ENCODE peak calls at places on chromosomes 3 and 15, in four cellular contexts. One of them, this sample, is unnamed.

GRCh38 chr15:89051875-89052274 is 36.4 kb upstream of the ABHD2 start:
- DNase-seq in HFF-Myc: no peak
- DNase-seq in fibroblast of mammary gland: peak; percentile 99
- DNase-seq in GM23338: peak; percentile 10
- DNase-seq in this sample: peak; percentile 96

GRCh38 chr15:66774001-66774814 is 72.2 kb downstream of the SMAD6 start:
- DNase-seq in GM23338: peak; percentile 92
- DNase-seq in HFF-Myc: no peak
- DNase-seq in fibroblast of mammary gland: peak; percentile 67
- DNase-seq in this sample: peak; percentile 77

GRCh38 chr3:55244247-55244646 is 242.9 kb downstream of the WNT5A start:
- DNase-seq in HFF-Myc: peak; percentile 55
- DNase-seq in GM23338: no peak
- DNase-seq in fibroblast of mammary gland: no peak
- DNase-seq in this sample: no peak

GRCh38 chr15:79595995-79596622 is 164.0 kb downstream of the MINAR1 start:
- DNase-seq in GM23338: peak; percentile 98
- DNase-seq in fibroblast of mammary gland: peak; percentile 88
- DNase-seq in HFF-Myc: peak; percentile 72
- DNase-seq in this sample: peak; percentile 87

GRCh38 chr15:70362911-70363310 is 265.2 kb upstream of the TLE3 start:
- DNase-seq in fibroblast of mammary gland: peak; percentile 39
- DNase-seq in HFF-Myc: no peak
- DNase-seq in GM23338: peak; percentile 72
- DNase-seq in this sample: peak; percentile 47

GRCh38 chr3:48709051-48709461 is 8.0 kb downstream of the IP6K2 start:
- DNase-seq in HFF-Myc: no peak
- DNase-seq in fibroblast of mammary gland: peak; percentile 41
- DNase-seq in GM23338: no peak
- DNase-seq in this sample: no peak

GRCh38 chr3:186142556-186142955 is 33.7 kb upstream of the ETV5 start:
- DNase-seq in GM23338: no peak
- DNase-seq in HFF-Myc: no peak
- DNase-seq in fibroblast of mammary gland: no peak
- DNase-seq in this sample: peak; percentile 1

GRCh38 chr3:171753025-171753472 is 57.2 kb downstream of the PLD1 start:
- DNase-seq in GM23338: no peak
- DNase-seq in HFF-Myc: no peak
- DNase-seq in fibroblast of mammary gland: peak; percentile 77
- DNase-seq in this sample: peak; percentile 61

GRCh38 chr3:38574411-38575278 is 74.8 kb downstream of the SCN5A start:
- DNase-seq in HFF-Myc: peak; percentile 6
- DNase-seq in fibroblast of mammary gland: peak; percentile 14
- DNase-seq in GM23338: no peak
- DNase-seq in this sample: peak; percentile 31

GRCh38 chr15:42772126-42772525 is 35.2 kb upstream of the CDAN1 start:
- DNase-seq in HFF-Myc: no peak
- DNase-seq in GM23338: no peak
- DNase-seq in fibroblast of mammary gland: peak; percentile 4
- DNase-seq in this sample: peak; percentile 47

GRCh38 chr3:152622813-152623167 is 212.1 kb upstream of the P2RY1 start:
- DNase-seq in GM23338: no peak
- DNase-seq in HFF-Myc: no peak
- DNase-seq in fibroblast of mammary gland: peak; percentile 9
- DNase-seq in this sample: peak; percentile 9

GRCh38 chr3:136022518-136023263 is 57.2 kb downstream of the PPP2R3A start:
- DNase-seq in HFF-Myc: no peak
- DNase-seq in fibroblast of mammary gland: no peak
- DNase-seq in GM23338: no peak
- DNase-seq in this sample: no peak

GRCh38 chr3:51024121-51024520 is 349.4 kb downstream of the DOCK3 start:
- DNase-seq in fibroblast of mammary gland: no peak
- DNase-seq in HFF-Myc: no peak
- DNase-seq in GM23338: no peak
- DNase-seq in this sample: no peak
- H3K4me3 ChIP-seq in fibroblast of mammary gland: no peak overlapping the region
- H3K4me3 ChIP-seq in HFF-Myc: no peak overlapping the region
- H3K4me3 ChIP-seq in GM23338: no peak overlapping the region
- H3K4me3 ChIP-seq in this sample: no peak overlapping the region

GRCh38 chr3:134378384-134378783 is 4.1 kb upstream of the AMOTL2 start:
- DNase-seq in fibroblast of mammary gland: peak; percentile 44
- DNase-seq in GM23338: peak; percentile 89
- DNase-seq in HFF-Myc: no peak
- DNase-seq in this sample: peak; percentile 68
- TF ChIP-seq CTCF in fibroblast of mammary gland: peak; percentile 46
- TF ChIP-seq CTCF in GM23338: peak; percentile 95
- TF ChIP-seq CTCF in HFF-Myc: peak; percentile 51
- TF ChIP-seq CTCF in this sample: peak; percentile 21

DNA sequence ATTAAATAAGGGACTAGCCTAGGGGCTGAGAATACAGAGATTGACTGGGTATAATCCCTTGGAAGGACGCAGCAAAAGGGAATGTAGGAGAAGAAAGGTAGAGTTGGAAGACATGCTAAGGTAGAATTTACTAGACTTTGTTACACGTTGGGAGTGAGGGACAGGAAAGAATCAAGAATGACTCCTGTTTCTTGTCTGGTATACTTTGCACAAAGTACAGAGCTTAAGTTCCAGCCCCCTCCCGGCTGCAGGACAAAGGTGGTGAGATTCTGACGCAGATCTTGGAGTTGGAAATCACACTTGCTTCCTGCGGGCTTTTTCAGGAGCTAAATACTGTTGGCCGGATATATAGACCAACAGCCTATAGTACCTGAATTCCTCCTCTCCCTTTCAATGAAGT is 895 bp downstream of the HYKK start:
- DNase-seq in GM23338: no peak
- DNase-seq in fibroblast of mammary gland: no peak
- DNase-seq in HFF-Myc: no peak
- DNase-seq in this sample: no peak
- H3K4me3 ChIP-seq in GM23338: peak overlapping the region; percentile 67
- H3K4me3 ChIP-seq in fibroblast of mammary gland: peak overlapping the region; percentile 69
- H3K4me3 ChIP-seq in HFF-Myc: peak overlapping the region; percentile 58
- H3K4me3 ChIP-seq in this sample: peak overlapping the region; percentile 94

GRCh38 chr15:29612701-29613100 is 209.6 kb downstream of the TJP1 start:
- DNase-seq in HFF-Myc: no peak
- DNase-seq in GM23338: peak; percentile 3
- DNase-seq in fibroblast of mammary gland: no peak
- DNase-seq in this sample: peak; percentile 62

GRCh38 chr15:29615791-29616190 is 206.5 kb downstream of the TJP1 start:
- DNase-seq in GM23338: no peak
- DNase-seq in fibroblast of mammary gland: no peak
- DNase-seq in HFF-Myc: no peak
- DNase-seq in this sample: no peak

GRCh38 chr15:29616512-29616911 is 205.8 kb downstream of the TJP1 start:
- DNase-seq in fibroblast of mammary gland: no peak
- DNase-seq in HFF-Myc: no peak
- DNase-seq in GM23338: no peak
- DNase-seq in this sample: peak; percentile 26

GRCh38 chr15:29612096-29612495 is 210.2 kb downstream of the TJP1 start:
- DNase-seq in HFF-Myc: no peak
- DNase-seq in GM23338: peak; percentile 72
- DNase-seq in fibroblast of mammary gland: peak; percentile 67
- DNase-seq in this sample: peak; percentile 98

GRCh38 chr15:29613951-29614382 is 208.3 kb downstream of the TJP1 start:
- DNase-seq in fibroblast of mammary gland: no peak
- DNase-seq in GM23338: peak; percentile 73
- DNase-seq in HFF-Myc: no peak
- DNase-seq in this sample: no peak
- TF ChIP-seq CTCF in fibroblast of mammary gland: no peak
- TF ChIP-seq CTCF in GM23338: peak; percentile 86
- TF ChIP-seq CTCF in HFF-Myc: peak; percentile 32
- TF ChIP-seq CTCF in this sample: no peak

GRCh38 chr15:60000824-60001641 is 3.1 kb upstream of the FOXB1 start:
- DNase-seq in fibroblast of mammary gland: no peak
- DNase-seq in HFF-Myc: no peak
- DNase-seq in GM23338: peak; percentile 31
- DNase-seq in this sample: no peak
- H3K4me3 ChIP-seq in fibroblast of mammary gland: no peak overlapping the region
- H3K4me3 ChIP-seq in HFF-Myc: no peak overlapping the region
- H3K4me3 ChIP-seq in GM23338: peak overlapping the region; percentile 82
- H3K4me3 ChIP-seq in this sample: no peak overlapping the region

GRCh38 chr15:59812889-59813288 is 123.8 kb upstream of the BNIP2 start:
- DNase-seq in fibroblast of mammary gland: no peak
- DNase-seq in GM23338: no peak
- DNase-seq in HFF-Myc: no peak
- DNase-seq in this sample: no peak

GRCh38 chr15:59814409-59814808 is 125.3 kb upstream of the BNIP2 start:
- DNase-seq in HFF-Myc: no peak
- DNase-seq in GM23338: no peak
- DNase-seq in fibroblast of mammary gland: no peak
- DNase-seq in this sample: no peak

GRCh38 chr15:59817834-59818233 is 128.7 kb upstream of the BNIP2 start:
- DNase-seq in GM23338: no peak
- DNase-seq in HFF-Myc: no peak
- DNase-seq in fibroblast of mammary gland: no peak
- DNase-seq in this sample: no peak

DNA sequence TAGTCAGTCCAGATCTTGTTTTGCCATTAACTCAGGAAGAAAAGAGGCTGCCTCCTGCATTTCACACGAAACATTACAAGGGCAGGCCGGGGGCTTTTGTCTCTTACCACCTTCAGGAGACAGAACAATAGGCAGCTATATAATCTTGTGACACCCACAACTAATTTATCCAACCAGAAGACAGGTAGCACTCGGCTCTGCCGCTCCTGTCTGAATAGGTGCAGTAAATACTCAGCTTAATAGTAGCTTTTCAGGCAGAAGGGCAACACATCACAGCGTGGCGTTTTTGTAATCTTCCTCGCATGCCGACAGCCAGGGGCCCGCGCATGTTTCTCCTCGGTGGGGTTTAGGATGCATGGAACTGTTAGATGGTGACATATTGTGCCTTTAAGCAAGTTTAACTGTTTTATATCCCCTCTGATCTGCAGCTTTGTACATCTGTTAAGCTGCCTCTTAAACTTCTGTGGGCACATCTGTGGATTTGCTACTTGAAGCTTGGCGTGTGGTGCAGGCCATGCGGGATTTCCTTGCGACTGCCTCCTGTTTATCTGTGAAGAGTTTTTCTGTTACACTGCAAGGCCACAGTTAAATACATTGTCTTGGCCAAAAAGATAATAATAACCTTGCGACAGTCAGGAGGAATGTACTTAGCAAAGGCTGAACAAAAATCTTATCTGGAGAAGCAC is 123.2 kb upstream of the BNIP2 start:
- DNase-seq in fibroblast of mammary gland: no peak
- DNase-seq in GM23338: peak; percentile 29
- DNase-seq in HFF-Myc: no peak
- DNase-seq in this sample: no peak
- TF ChIP-seq CTCF in fibroblast of mammary gland: no peak
- TF ChIP-seq CTCF in GM23338: no peak
- TF ChIP-seq CTCF in HFF-Myc: no peak
- TF ChIP-seq CTCF in this sample: no peak

GRCh38 chr3:86797946-86798345 is 193.0 kb downstream of the VGLL3 start:
- DNase-seq in GM23338: no peak
- DNase-seq in fibroblast of mammary gland: no peak
- DNase-seq in HFF-Myc: no peak
- DNase-seq in this sample: no peak

GRCh38 chr3:86793786-86794185 is 197.2 kb downstream of the VGLL3 start:
- DNase-seq in GM23338: peak; percentile 21
- DNase-seq in HFF-Myc: peak; percentile 93
- DNase-seq in fibroblast of mammary gland: peak; percentile 96
- DNase-seq in this sample: peak; percentile 93

GRCh38 chr3:86800116-86800515 is 190.8 kb downstream of the VGLL3 start:
- DNase-seq in GM23338: no peak
- DNase-seq in fibroblast of mammary gland: no peak
- DNase-seq in HFF-Myc: no peak
- DNase-seq in this sample: no peak

GRCh38 chr3:86792316-86792715 is 198.6 kb downstream of the VGLL3 start:
- DNase-seq in fibroblast of mammary gland: peak; percentile 56
- DNase-seq in HFF-Myc: peak; percentile 39
- DNase-seq in GM23338: no peak
- DNase-seq in this sample: peak; percentile 43

DNA sequence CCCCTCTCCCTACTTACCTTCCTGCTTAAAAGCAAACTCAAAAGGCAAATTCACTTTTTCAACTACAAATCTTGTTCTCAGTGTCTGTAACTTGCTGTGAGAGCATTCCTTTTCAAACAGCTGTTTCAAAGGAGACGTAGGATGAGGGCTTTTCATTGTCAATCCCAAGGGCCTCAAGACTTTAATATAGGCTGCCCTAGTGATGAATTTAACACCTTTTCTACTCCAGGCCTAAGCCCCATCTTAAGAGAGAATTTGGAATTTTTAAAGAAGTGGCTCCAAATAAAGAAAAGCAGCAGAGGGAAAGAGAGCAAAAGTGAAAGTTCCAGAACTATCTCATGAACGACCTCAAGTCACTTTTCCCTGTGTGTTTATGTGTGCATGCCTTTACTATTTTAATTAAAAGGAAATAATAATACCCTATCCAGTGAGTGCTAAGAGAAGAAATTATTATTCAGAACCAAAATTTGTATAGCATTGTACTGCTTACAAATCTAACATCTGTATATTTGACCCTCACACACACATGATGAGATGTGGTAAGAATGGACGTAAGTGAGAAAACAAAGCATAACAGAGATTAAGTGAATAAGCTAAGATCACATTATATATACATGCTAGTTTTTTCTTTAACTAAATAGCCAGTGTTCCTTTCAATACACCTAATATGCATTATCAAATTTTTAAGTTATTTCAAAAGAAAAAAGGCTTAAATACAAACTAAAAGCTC is 196.4 kb downstream of the VGLL3 start:
- DNase-seq in GM23338: peak; percentile 5
- DNase-seq in fibroblast of mammary gland: peak; percentile 40
- DNase-seq in HFF-Myc: no peak
- DNase-seq in this sample: peak; percentile 63
- H3K4me3 ChIP-seq in GM23338: no peak overlapping the region
- H3K4me3 ChIP-seq in fibroblast of mammary gland: no peak overlapping the region
- H3K4me3 ChIP-seq in HFF-Myc: no peak overlapping the region
- H3K4me3 ChIP-seq in this sample: no peak overlapping the region

DNA sequence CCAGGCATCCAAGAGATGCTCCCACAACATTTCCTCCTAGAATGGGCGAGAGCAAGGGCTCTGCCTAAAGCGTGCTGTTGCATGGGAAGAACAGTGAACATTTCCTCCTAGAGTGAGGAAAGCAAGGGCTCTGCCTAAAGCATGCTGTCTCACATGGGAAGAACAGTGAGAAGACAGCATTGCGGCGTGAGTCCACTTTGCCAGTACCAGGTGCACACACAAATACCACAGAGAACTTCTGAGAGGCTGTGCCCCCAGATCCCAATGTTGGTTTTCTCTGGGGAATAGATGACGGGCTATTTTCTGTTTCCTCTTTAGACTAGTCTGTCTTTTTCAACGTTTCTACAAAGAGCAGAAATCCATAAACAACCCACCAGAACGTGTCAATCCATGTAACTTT is 142.9 kb downstream of the LRRK1 start:
- DNase-seq in HFF-Myc: no peak
- DNase-seq in GM23338: no peak
- DNase-seq in fibroblast of mammary gland: no peak
- DNase-seq in this sample: no peak
- TF ChIP-seq CTCF in HFF-Myc: no peak
- TF ChIP-seq CTCF in GM23338: no peak
- TF ChIP-seq CTCF in fibroblast of mammary gland: no peak
- TF ChIP-seq CTCF in this sample: no peak